ENCODE peak calls at places on chromosomes 12 and 14, in eight cellular contexts. X, M, W, Z, B, L, G and Y are unnamed samples.
A peak's percentile ranks its signal among the peaks of the same experiment; 100 is the strongest.

GRCh38 chr12:54409267-54409666 is 9.8 kb downstream of the ITGA5 start:
- DNase-seq in X (no peak), M (no peak), W (no peak), Z (no peak), B (no peak), L (no peak), G (no peak), Y (no peak)

GRCh38 chr14:93003945-93004698 is 81.2 kb downstream of the CHGA start:
- DNase-seq in X (no peak), M (no peak), W (no peak), Z (no peak), B (no peak), L (no peak), G (no peak), Y (no peak)

GRCh38 chr12:16110596-16110995 is 166.9 kb downstream of the SLC15A5 start:
- DNase-seq in X (no peak), M (no peak), W (no peak), Z (no peak), B (no peak), L (no peak), G (no peak), Y (no peak)

GRCh38 chr12:118402251-118402650 is 25.9 kb downstream of the SUDS3 start:
- DNase-seq in X (no peak), M (no peak), W (no peak), Z (no peak), B (no peak), L (peak; percentile 79), G (no peak), Y (peak; percentile 45)

GRCh38 chr12:104974626-104975290 is 11.4 kb upstream of the NOPCHAP1 start:
- DNase-seq in X (no peak), M (no peak), W (no peak), Z (no peak), B (peak; percentile 56), L (no peak), G (no peak), Y (peak; percentile 83)

GRCh38 chr14:51176819-51177218 is 63.2 kb upstream of the TMX1 start:
- DNase-seq in X (no peak), M (no peak), W (no peak), Z (no peak), B (no peak), L (no peak), G (no peak), Y (no peak)

GRCh38 chr12:2336409-2336829 is 283.6 kb downstream of the CACNA1C start:
- DNase-seq in X (no peak), M (no peak), W (no peak), Z (no peak), B (no peak), L (peak; percentile 93), G (no peak), Y (peak; percentile 44)

GRCh38 chr12:121224591-121224990 is 14.7 kb downstream of the P2RX4 start:
- DNase-seq in X (no peak), M (no peak), W (no peak), Z (no peak), B (no peak), L (no peak), G (no peak), Y (no peak)

GRCh38 chr14:99875421-99875820 is 82.2 kb downstream of the EML1 start:
- DNase-seq in X (no peak), M (no peak), W (no peak), Z (no peak), B (no peak), L (no peak), G (no peak), Y (no peak)

GRCh38 chr12:122158700-122159285 is 15.2 kb downstream of the IL31 start:
- DNase-seq in X (no peak), M (no peak), W (no peak), Z (no peak), B (no peak), L (no peak), G (no peak), Y (peak; percentile 23)

GRCh38 chr12:124488520-124488919 is 78.9 kb downstream of the NCOR2 start:
- DNase-seq in X (no peak), M (no peak), W (peak; percentile 22), Z (no peak), B (no peak), L (no peak), G (no peak), Y (no peak)

GRCh38 chr12:121911824-121912585 is 6.4 kb upstream of the CFAP251 start:
- DNase-seq in X (no peak), M (no peak), W (no peak), Z (no peak), B (no peak), L (no peak), G (no peak), Y (peak; percentile 69)

GRCh38 chr12:88503344-88503743 is 76.9 kb downstream of the KITLG start:
- DNase-seq in X (no peak), M (no peak), W (no peak), Z (no peak), B (no peak), L (no peak), G (no peak), Y (no peak)

GRCh38 chr12:62698701-62699101 is 232.1 kb downstream of the MON2 start:
- DNase-seq in X (no peak), M (no peak), W (no peak), Z (no peak), B (no peak), L (peak; percentile 81), G (no peak), Y (no peak)

GRCh38 chr12:115213538-115213961 is 529.6 kb upstream of the TBX3 start:
- DNase-seq in X (peak; percentile 27), M (no peak), W (peak; percentile 31), Z (no peak), B (no peak), L (no peak), G (peak; percentile 59), Y (no peak)

GRCh38 chr14:59707778-59708635 is 131.4 kb upstream of the CCDC175 start:
- DNase-seq in X (no peak), M (no peak), W (no peak), Z (no peak), B (no peak), L (peak; percentile 23), G (no peak), Y (no peak)
- TF ChIP-seq CTCF in X (no peak), M (no peak), W (no peak), Z (no peak), B (no peak), L (peak; percentile 15), G (no peak), Y (no peak)

DNA sequence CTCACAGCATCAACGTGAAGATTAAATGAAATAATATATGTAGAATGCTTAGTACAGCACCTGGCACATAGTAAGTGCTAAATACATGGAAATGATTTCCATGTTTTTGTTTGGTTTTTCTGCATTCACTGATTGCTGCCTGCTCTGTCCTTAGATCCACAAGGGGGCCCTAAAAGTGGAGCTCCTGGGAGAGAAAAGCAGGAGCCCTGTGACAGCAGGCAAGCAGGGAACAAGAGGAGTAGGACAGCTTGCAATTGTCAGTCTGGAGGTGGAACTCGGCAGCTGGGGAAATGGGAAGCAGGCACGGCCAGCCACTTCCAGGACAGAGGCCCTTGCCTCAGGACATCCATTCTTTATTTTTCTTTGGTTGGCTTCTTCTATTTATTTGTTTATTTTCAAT is 292.9 kb downstream of the BMP4 start:
- DNase-seq in X (peak; percentile 29), M (no peak), W (peak; percentile 29), Z (no peak), B (no peak), L (peak; percentile 33), G (peak; percentile 56), Y (no peak)
- TF ChIP-seq CTCF in X (no peak), M (no peak), W (peak; percentile 52), Z (no peak), B (no peak), L (peak; percentile 58), G (peak; percentile 20), Y (peak; percentile 45)

GRCh38 chr14:77808250-77808649 is 8.3 kb downstream of the ADCK1 start:
- DNase-seq in X (no peak), M (no peak), W (no peak), Z (no peak), B (no peak), L (no peak), G (no peak), Y (no peak)

GRCh38 chr14:77805703-77806102 is 5.8 kb downstream of the ADCK1 start:
- DNase-seq in X (no peak), M (no peak), W (no peak), Z (no peak), B (no peak), L (no peak), G (no peak), Y (no peak)

GRCh38 chr14:77809011-77809410 is 9.1 kb downstream of the ADCK1 start:
- DNase-seq in X (no peak), M (no peak), W (no peak), Z (no peak), B (no peak), L (no peak), G (no peak), Y (no peak)

GRCh38 chr14:77800814-77801213 is 905 bp downstream of the ADCK1 start:
- DNase-seq in X (no peak), M (no peak), W (no peak), Z (no peak), B (no peak), L (no peak), G (no peak), Y (no peak)

DNA sequence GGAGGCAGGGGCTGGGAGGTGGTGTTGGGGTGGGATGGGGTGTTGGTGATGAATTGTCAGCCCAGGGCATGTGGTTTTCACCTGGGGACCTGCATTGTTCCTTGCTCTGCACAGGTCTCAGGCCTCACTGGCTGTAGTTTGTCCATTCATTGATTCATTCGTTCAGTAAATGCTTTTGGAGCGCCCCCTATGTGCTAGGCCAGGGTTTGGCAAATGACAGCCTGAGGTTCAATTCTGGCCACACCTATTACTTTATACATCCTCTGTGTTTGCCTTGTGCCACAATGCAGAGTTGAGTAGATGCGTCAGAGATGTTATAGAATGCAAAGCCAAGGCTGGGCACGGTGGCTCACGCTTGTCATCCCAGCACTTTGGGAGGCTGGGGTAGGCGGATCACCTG is 4.7 kb downstream of the ADCK1 start:
- DNase-seq in X (peak; percentile 31), M (no peak), W (no peak), Z (no peak), B (no peak), L (no peak), G (peak; percentile 24), Y (peak; percentile 27)
- TF ChIP-seq CTCF in X (peak; percentile 41), M (no peak), W (peak; percentile 12), Z (no peak), B (no peak), L (peak; percentile 34), G (peak; percentile 36), Y (peak; percentile 59)

DNA sequence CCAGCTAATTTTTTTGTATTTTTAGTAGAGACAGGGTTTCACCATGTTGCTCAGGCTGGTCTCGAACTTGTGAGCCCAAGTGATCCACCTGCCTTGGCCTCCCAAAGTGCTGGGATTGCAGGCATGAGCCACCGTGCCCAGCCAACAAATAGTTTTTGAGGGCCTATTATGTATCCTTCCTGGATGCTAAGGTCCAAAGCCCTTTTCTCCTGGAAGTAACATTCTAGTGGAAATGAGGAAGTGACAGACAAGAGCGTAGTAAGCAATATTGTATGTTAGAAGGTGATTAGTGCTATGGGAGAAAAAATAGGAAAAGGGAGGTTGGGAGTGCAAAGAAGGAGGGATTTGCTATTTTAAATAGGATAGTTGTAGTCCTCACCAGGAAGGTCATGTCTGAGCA is 9.0 kb upstream of the CGRRF1 start:
- DNase-seq in X (no peak), M (no peak), W (no peak), Z (no peak), B (no peak), L (no peak), G (no peak), Y (no peak)
- TF ChIP-seq CTCF in X (no peak), M (no peak), W (no peak), Z (no peak), B (no peak), L (no peak), G (no peak), Y (no peak)